ENCODE peak calls at places on chromosomes 13 and 19, in ten cellular contexts. One of them, this sample, is unnamed.
A peak's percentile ranks its signal among the peaks of the same experiment; 100 is the strongest.

GRCh38 chr13:64753606-64754005 is 2476.5 kb downstream of the PCDH9 start:
- DNase-seq in psoas muscle: no peak
- DNase-seq in H1: no peak
- DNase-seq in AG04450: no peak
- DNase-seq in lower lobe of right lung: no peak
- DNase-seq in GM12878: no peak
- DNase-seq in Caco-2: no peak
- DNase-seq in fibroblast of lung: peak; percentile 44
- DNase-seq in BJ: peak; percentile 8
- DNase-seq in RWPE2: no peak
- DNase-seq in this sample: no peak

GRCh38 chr19:43574424-43575155 is 737 bp downstream of the XRCC1 start:
- DNase-seq in GM12878: no peak
- DNase-seq in psoas muscle: no peak
- DNase-seq in RWPE2: no peak
- DNase-seq in AG04450: no peak
- DNase-seq in fibroblast of lung: peak; percentile 10
- DNase-seq in lower lobe of right lung: peak; percentile 28
- DNase-seq in BJ: no peak
- DNase-seq in H1: no peak
- DNase-seq in Caco-2: no peak
- DNase-seq in this sample: no peak

GRCh38 chr19:51292971-51293370 is 18.5 kb upstream of the IGLON5 start:
- DNase-seq in lower lobe of right lung: no peak
- DNase-seq in psoas muscle: no peak
- DNase-seq in fibroblast of lung: no peak
- DNase-seq in BJ: no peak
- DNase-seq in H1: no peak
- DNase-seq in GM12878: no peak
- DNase-seq in RWPE2: no peak
- DNase-seq in Caco-2: no peak
- DNase-seq in AG04450: no peak
- DNase-seq in this sample: no peak

GRCh38 chr19:9917322-9917721 is 19.0 kb downstream of the OLFM2 start:
- DNase-seq in fibroblast of lung: peak; percentile 43
- DNase-seq in psoas muscle: no peak
- DNase-seq in GM12878: no peak
- DNase-seq in H1: no peak
- DNase-seq in BJ: no peak
- DNase-seq in Caco-2: peak; percentile 49
- DNase-seq in RWPE2: no peak
- DNase-seq in lower lobe of right lung: no peak
- DNase-seq in AG04450: no peak
- DNase-seq in this sample: no peak

GRCh38 chr19:48341515-48342413 is 16.4 kb downstream of the EMP3 start:
- DNase-seq in psoas muscle: no peak
- DNase-seq in fibroblast of lung: no peak
- DNase-seq in AG04450: no peak
- DNase-seq in BJ: no peak
- DNase-seq in GM12878: no peak
- DNase-seq in RWPE2: no peak
- DNase-seq in lower lobe of right lung: no peak
- DNase-seq in H1: no peak
- DNase-seq in Caco-2: no peak
- DNase-seq in this sample: no peak

GRCh38 chr19:51024924-51025323 is 1.5 kb downstream of the KLK11 start:
- DNase-seq in psoas muscle: no peak
- DNase-seq in Caco-2: no peak
- DNase-seq in GM12878: no peak
- DNase-seq in BJ: no peak
- DNase-seq in RWPE2: no peak
- DNase-seq in lower lobe of right lung: no peak
- DNase-seq in fibroblast of lung: no peak
- DNase-seq in H1: no peak
- DNase-seq in AG04450: no peak
- DNase-seq in this sample: no peak

GRCh38 chr19:8208119-8208709 is 956 bp upstream of the CERS4 start:
- DNase-seq in psoas muscle: peak; percentile 42
- DNase-seq in fibroblast of lung: no peak
- DNase-seq in lower lobe of right lung: peak; percentile 54
- DNase-seq in H1: no peak
- DNase-seq in AG04450: no peak
- DNase-seq in GM12878: no peak
- DNase-seq in Caco-2: peak; percentile 41
- DNase-seq in RWPE2: no peak
- DNase-seq in BJ: no peak
- DNase-seq in this sample: no peak

GRCh38 chr19:16384688-16385087 is 60.1 kb downstream of the KLF2 start:
- DNase-seq in BJ: no peak
- DNase-seq in psoas muscle: peak; percentile 44
- DNase-seq in lower lobe of right lung: no peak
- DNase-seq in AG04450: no peak
- DNase-seq in Caco-2: no peak
- DNase-seq in fibroblast of lung: no peak
- DNase-seq in GM12878: no peak
- DNase-seq in RWPE2: no peak
- DNase-seq in H1: no peak
- DNase-seq in this sample: no peak

GRCh38 chr13:53206455-53206854 is 177.8 kb downstream of the OLFM4 start:
- DNase-seq in lower lobe of right lung: no peak
- DNase-seq in GM12878: no peak
- DNase-seq in psoas muscle: no peak
- DNase-seq in H1: no peak
- DNase-seq in AG04450: no peak
- DNase-seq in RWPE2: no peak
- DNase-seq in Caco-2: no peak
- DNase-seq in BJ: no peak
- DNase-seq in fibroblast of lung: no peak
- DNase-seq in this sample: no peak

GRCh38 chr13:53200498-53201453 is 172.2 kb downstream of the OLFM4 start:
- DNase-seq in Caco-2: no peak
- DNase-seq in AG04450: no peak
- DNase-seq in BJ: no peak
- DNase-seq in lower lobe of right lung: peak; percentile 61
- DNase-seq in GM12878: no peak
- DNase-seq in fibroblast of lung: peak; percentile 2
- DNase-seq in psoas muscle: peak; percentile 41
- DNase-seq in RWPE2: no peak
- DNase-seq in H1: peak; percentile 62
- DNase-seq in this sample: no peak

GRCh38 chr13:53201454-53202225 is 173.0 kb downstream of the OLFM4 start:
- DNase-seq in BJ: no peak
- DNase-seq in GM12878: no peak
- DNase-seq in RWPE2: peak; percentile 35
- DNase-seq in Caco-2: no peak
- DNase-seq in H1: no peak
- DNase-seq in fibroblast of lung: no peak
- DNase-seq in psoas muscle: peak; percentile 9
- DNase-seq in AG04450: no peak
- DNase-seq in lower lobe of right lung: peak; percentile 44
- DNase-seq in this sample: no peak

GRCh38 chr13:53200075-53200474 is 171.5 kb downstream of the OLFM4 start:
- DNase-seq in psoas muscle: no peak
- DNase-seq in RWPE2: peak; percentile 38
- DNase-seq in BJ: no peak
- DNase-seq in AG04450: no peak
- DNase-seq in Caco-2: no peak
- DNase-seq in fibroblast of lung: no peak
- DNase-seq in lower lobe of right lung: no peak
- DNase-seq in H1: no peak
- DNase-seq in GM12878: no peak
- DNase-seq in this sample: no peak

GRCh38 chr13:53204598-53204997 is 176.0 kb downstream of the OLFM4 start:
- DNase-seq in H1: no peak
- DNase-seq in GM12878: no peak
- DNase-seq in BJ: no peak
- DNase-seq in Caco-2: no peak
- DNase-seq in fibroblast of lung: no peak
- DNase-seq in lower lobe of right lung: no peak
- DNase-seq in RWPE2: no peak
- DNase-seq in psoas muscle: no peak
- DNase-seq in AG04450: no peak
- DNase-seq in this sample: no peak
- H3K27me3 ChIP-seq in H1: peaks cover 29% of the 10 kb centered on the region
- H3K27me3 ChIP-seq in GM12878: no peaks in the 10 kb centered on the region
- H3K27me3 ChIP-seq in BJ: no peaks in the 10 kb centered on the region
- H3K27me3 ChIP-seq in Caco-2: no peaks in the 10 kb centered on the region
- H3K27me3 ChIP-seq in fibroblast of lung: no peaks in the 10 kb centered on the region
- H3K27me3 ChIP-seq in lower lobe of right lung: peaks cover 32% of the 10 kb centered on the region
- H3K27me3 ChIP-seq in RWPE2: peaks cover 22% of the 10 kb centered on the region
- H3K27me3 ChIP-seq in psoas muscle: peaks cover 37% of the 10 kb centered on the region
- H3K27me3 ChIP-seq in AG04450: no peaks in the 10 kb centered on the region
- H3K27me3 ChIP-seq in this sample: no peaks in the 10 kb centered on the region

DNA sequence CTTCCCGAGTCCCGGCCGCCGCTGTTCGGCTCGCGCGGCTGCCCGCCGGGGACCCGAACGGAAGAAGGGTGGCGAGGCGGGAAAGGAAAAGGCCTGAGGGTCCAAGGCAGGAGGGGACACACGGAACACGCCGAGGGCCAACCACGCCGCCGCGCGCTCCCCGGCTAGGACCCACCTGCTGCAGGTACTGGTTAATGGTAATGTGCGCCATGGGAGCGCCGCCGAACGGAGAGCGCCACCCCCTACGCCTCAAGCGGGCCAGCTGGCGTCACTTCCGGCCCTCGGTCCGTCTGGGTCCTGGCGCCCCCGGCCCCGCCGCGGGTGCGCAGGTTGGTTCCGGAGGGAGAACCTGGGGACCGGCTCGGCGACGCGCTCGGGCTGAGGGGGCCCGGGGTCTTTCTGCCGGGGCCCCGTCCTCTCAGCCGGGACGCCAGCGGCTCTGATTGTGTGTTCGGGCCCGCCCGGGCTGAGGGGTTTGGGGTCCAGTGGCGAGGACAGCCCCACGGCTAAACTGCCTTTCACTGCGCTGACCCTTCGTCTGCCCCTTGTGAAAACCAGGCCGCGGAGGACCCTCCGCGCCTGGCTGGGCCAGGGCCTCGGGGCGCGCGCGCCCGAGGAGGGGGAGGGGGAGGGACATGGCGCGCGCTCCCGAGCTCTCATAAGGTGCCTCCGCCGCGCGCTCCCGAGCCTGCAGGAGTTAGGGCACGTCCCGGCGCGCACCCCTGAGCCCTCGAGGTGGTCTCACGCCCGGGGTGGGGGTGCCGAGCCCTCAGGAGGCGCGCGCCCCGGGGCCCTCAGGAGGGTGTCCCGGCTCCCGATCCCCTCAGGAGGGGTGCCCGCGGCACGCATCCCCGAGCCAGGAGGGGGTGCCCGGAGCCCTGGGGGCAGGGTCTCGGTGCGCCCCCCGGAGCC is at the start of gene PCID2:
- DNase-seq in Caco-2: peak; percentile 92
- DNase-seq in fibroblast of lung: peak; percentile 88
- DNase-seq in lower lobe of right lung: peak; percentile 95
- DNase-seq in RWPE2: peak; percentile 96
- DNase-seq in AG04450: no peak
- DNase-seq in psoas muscle: peak; percentile 89
- DNase-seq in H1: peak; percentile 66
- DNase-seq in GM12878: peak; percentile 48
- DNase-seq in BJ: no peak
- DNase-seq in this sample: peak; percentile 68
- TF ChIP-seq CTCF in Caco-2: no peak
- TF ChIP-seq CTCF in fibroblast of lung: no peak
- TF ChIP-seq CTCF in lower lobe of right lung: no peak
- TF ChIP-seq CTCF in RWPE2: no peak
- TF ChIP-seq CTCF in AG04450: no peak
- TF ChIP-seq CTCF in psoas muscle: peak; percentile 4
- TF ChIP-seq CTCF in H1: no peak
- TF ChIP-seq CTCF in GM12878: peak; percentile 2
- TF ChIP-seq CTCF in BJ: no peak
- TF ChIP-seq CTCF in this sample: no peak

GRCh38 chr19:5352229-5352763 is 11.7 kb upstream of the PTPRS start:
- DNase-seq in AG04450: no peak
- DNase-seq in GM12878: no peak
- DNase-seq in fibroblast of lung: no peak
- DNase-seq in Caco-2: no peak
- DNase-seq in H1: no peak
- DNase-seq in lower lobe of right lung: no peak
- DNase-seq in psoas muscle: no peak
- DNase-seq in RWPE2: no peak
- DNase-seq in BJ: no peak
- DNase-seq in this sample: no peak
- H3K27me3 ChIP-seq in AG04450: peaks cover 7% of the 10 kb centered on the region
- H3K27me3 ChIP-seq in GM12878: no peaks in the 10 kb centered on the region
- H3K27me3 ChIP-seq in fibroblast of lung: peaks cover under 1% of the 10 kb centered on the region
- H3K27me3 ChIP-seq in Caco-2: no peaks in the 10 kb centered on the region
- H3K27me3 ChIP-seq in H1: no peaks in the 10 kb centered on the region
- H3K27me3 ChIP-seq in lower lobe of right lung: peaks cover 6% of the 10 kb centered on the region
- H3K27me3 ChIP-seq in psoas muscle: peaks cover 28% of the 10 kb centered on the region
- H3K27me3 ChIP-seq in RWPE2: no peaks in the 10 kb centered on the region
- H3K27me3 ChIP-seq in BJ: peaks cover 5% of the 10 kb centered on the region
- H3K27me3 ChIP-seq in this sample: no peaks in the 10 kb centered on the region

GRCh38 chr13:94408300-94409036 is 71.0 kb downstream of the DCT start:
- DNase-seq in fibroblast of lung: no peak
- DNase-seq in Caco-2: no peak
- DNase-seq in psoas muscle: no peak
- DNase-seq in AG04450: no peak
- DNase-seq in RWPE2: no peak
- DNase-seq in H1: no peak
- DNase-seq in lower lobe of right lung: no peak
- DNase-seq in BJ: no peak
- DNase-seq in GM12878: no peak
- DNase-seq in this sample: no peak

GRCh38 chr13:94412870-94413269 is 66.6 kb downstream of the DCT start:
- DNase-seq in psoas muscle: no peak
- DNase-seq in fibroblast of lung: no peak
- DNase-seq in lower lobe of right lung: no peak
- DNase-seq in Caco-2: no peak
- DNase-seq in GM12878: no peak
- DNase-seq in RWPE2: no peak
- DNase-seq in H1: no peak
- DNase-seq in AG04450: no peak
- DNase-seq in BJ: no peak
- DNase-seq in this sample: no peak

GRCh38 chr13:94413545-94413944 is 65.9 kb downstream of the DCT start:
- DNase-seq in H1: no peak
- DNase-seq in Caco-2: no peak
- DNase-seq in RWPE2: no peak
- DNase-seq in GM12878: no peak
- DNase-seq in fibroblast of lung: no peak
- DNase-seq in lower lobe of right lung: no peak
- DNase-seq in BJ: no peak
- DNase-seq in AG04450: no peak
- DNase-seq in psoas muscle: no peak
- DNase-seq in this sample: no peak

GRCh38 chr13:94414141-94414540 is 65.3 kb downstream of the DCT start:
- DNase-seq in RWPE2: no peak
- DNase-seq in BJ: no peak
- DNase-seq in H1: no peak
- DNase-seq in lower lobe of right lung: no peak
- DNase-seq in GM12878: no peak
- DNase-seq in fibroblast of lung: no peak
- DNase-seq in Caco-2: no peak
- DNase-seq in AG04450: no peak
- DNase-seq in psoas muscle: no peak
- DNase-seq in this sample: no peak

DNA sequence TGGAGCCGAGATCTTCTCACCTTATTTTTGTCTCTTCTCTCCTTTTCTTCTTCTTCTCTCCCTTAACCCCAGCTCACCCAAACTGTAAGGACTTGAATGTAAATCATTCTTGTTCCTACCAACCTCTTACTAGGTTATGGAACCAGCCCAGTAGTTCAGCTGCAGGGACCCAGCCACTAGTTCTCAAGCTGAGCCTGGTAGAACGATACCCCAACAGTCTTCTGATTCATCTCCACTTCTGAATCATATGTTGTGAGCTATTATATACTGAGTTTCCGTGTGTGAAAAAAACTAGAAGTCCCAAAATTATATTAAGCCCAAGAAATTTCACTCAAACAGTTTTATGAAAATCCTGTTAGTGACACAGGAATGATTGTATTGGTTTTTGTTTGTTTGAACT is 67.7 kb downstream of the DCT start:
- DNase-seq in lower lobe of right lung: no peak
- DNase-seq in GM12878: no peak
- DNase-seq in Caco-2: no peak
- DNase-seq in H1: no peak
- DNase-seq in psoas muscle: no peak
- DNase-seq in RWPE2: no peak
- DNase-seq in BJ: no peak
- DNase-seq in fibroblast of lung: no peak
- DNase-seq in AG04450: no peak
- DNase-seq in this sample: no peak
- TF ChIP-seq CTCF in lower lobe of right lung: no peak
- TF ChIP-seq CTCF in GM12878: no peak
- TF ChIP-seq CTCF in Caco-2: no peak
- TF ChIP-seq CTCF in H1: no peak
- TF ChIP-seq CTCF in psoas muscle: no peak
- TF ChIP-seq CTCF in RWPE2: no peak
- TF ChIP-seq CTCF in BJ: no peak
- TF ChIP-seq CTCF in fibroblast of lung: no peak
- TF ChIP-seq CTCF in AG04450: no peak
- TF ChIP-seq CTCF in this sample: no peak

This sample was measured in thoracic aorta.